ENCODE peak calls at places on chromosomes 16 and 17, in ten cellular contexts. B is HTR-8/SVneo, Q is AG08395, P is NCI-H524 treated with DMSO at 0.1 percent for 48 hours, H is GM12864, J is memory B cell, O is GM12892, U is neural progenitor cell, W is HEK293T, R is ovary. M is an unnamed sample.

GRCh38 chr17:37848690-37849616 is 75.3 kb upstream of the TBC1D3K start:
- DNase-seq in B (peak; percentile 96), Q (peak; percentile 81), P (no peak), H (no peak), J (no peak), O (no peak), U (no peak), W (no peak), R (no peak), M (peak; percentile 83)

GRCh38 chr17:68972119-68972704 is 17.0 kb upstream of the ABCA8 start:
- DNase-seq in B (peak; percentile 27), Q (peak; percentile 56), P (no peak), H (no peak), J (no peak), O (no peak), U (peak; percentile 50), W (peak; percentile 31), R (no peak), M (peak; percentile 74)

GRCh38 chr17:12024332-12024731 is 3.7 kb downstream of the MAP2K4 start:
- DNase-seq in B (peak; percentile 10), Q (peak; percentile 19), P (no peak), H (no peak), J (no peak), O (no peak), U (no peak), W (no peak), R (no peak), M (no peak)

GRCh38 chr17:78142113-78142861 is 3.9 kb upstream of the C17orf99 start:
- DNase-seq in B (peak; percentile 50), Q (no peak), P (no peak), H (no peak), J (no peak), O (no peak), U (no peak), W (no peak), R (no peak), M (peak; percentile 79)

GRCh38 chr17:65488665-65489064 is 72.8 kb downstream of the AXIN2 start:
- DNase-seq in B (no peak), Q (no peak), P (no peak), H (no peak), J (no peak), O (no peak), U (no peak), W (no peak), R (no peak), M (no peak)

GRCh38 chr17:1467898-1468492 is 12.0 kb upstream of the CRK start:
- DNase-seq in B (no peak), Q (no peak), P (no peak), H (no peak), J (no peak), O (no peak), U (peak; percentile 40), W (no peak), R (no peak), M (no peak)

GRCh38 chr16:80804061-80804450 is 342 bp downstream of the CDYL2 start:
- DNase-seq in B (peak; percentile 8), Q (peak; percentile 52), P (no peak), H (no peak), J (peak; percentile 40), O (peak; percentile 33), U (no peak), W (no peak), R (no peak), M (peak; percentile 65)

GRCh38 chr16:51407199-51407598 is 256.1 kb upstream of the SALL1 start:
- DNase-seq in B (no peak), Q (no peak), P (no peak), H (no peak), J (no peak), O (no peak), U (no peak), W (no peak), R (no peak), M (no peak)

GRCh38 chr16:19415461-19415860 is 2.2 kb upstream of the TMC5 start:
- DNase-seq in B (no peak), Q (no peak), P (no peak), H (no peak), J (no peak), O (no peak), U (no peak), W (no peak), R (no peak), M (no peak)

GRCh38 chr16:8846401-8846932 is 22.3 kb downstream of the CARHSP1 start:
- DNase-seq in B (no peak), Q (no peak), P (no peak), H (no peak), J (no peak), O (no peak), U (no peak), W (no peak), R (no peak), M (peak; percentile 1)

GRCh38 chr16:75263963-75264445 is 12.6 kb upstream of the BCAR1 start:
- DNase-seq in B (no peak), Q (peak; percentile 64), P (no peak), H (no peak), J (no peak), O (no peak), U (no peak), W (no peak), R (no peak), M (peak; percentile 62)

GRCh38 chr17:57985675-57985974 is 2.4 kb downstream of the VEZF1 start:
- DNase-seq in B (peak; percentile 86), Q (peak; percentile 60), P (no peak), H (no peak), J (no peak), O (no peak), U (no peak), W (no peak), R (no peak), M (peak; percentile 56)

GRCh38 chr17:79323556-79323955 is 248.9 kb downstream of the ENGASE start:
- DNase-seq in B (no peak), Q (no peak), P (no peak), H (no peak), J (no peak), O (no peak), U (no peak), W (no peak), R (no peak), M (no peak)

GRCh38 chr17:70169707-70170597 is 620 bp downstream of the KCNJ2 start:
- DNase-seq in B (peak; percentile 2), Q (peak; percentile 34), P (peak; percentile 19), H (no peak), J (no peak), O (no peak), U (no peak), W (no peak), R (no peak), M (peak; percentile 77)

GRCh38 chr17:70855401-70856054 is 686.2 kb downstream of the KCNJ2 start:
- DNase-seq in B (no peak), Q (no peak), P (no peak), H (no peak), J (no peak), O (no peak), U (no peak), W (peak; percentile 13), R (no peak), M (peak; percentile 54)

M was measured in foreskin fibroblast.